ENCODE peak calls at places on chromosome 19, in nine cellular contexts. One of them, this sample, is unnamed.

GRCh38 chr19:55686311-55687050 is 11.5 kb downstream of the EPN1 start:
- DNase-seq in stimulated activated CD4-positive, alpha-beta T cell treated with anti-CD3 and anti-CD28 coated beads, Interleukin-1b, Interleukin-23, amount 100 ng/mL, for 1 hour: no peak
- DNase-seq in C1 segment of cervical spinal cord: no peak
- DNase-seq in stromal cell of bone marrow: no peak
- DNase-seq in NCI-H526 treated with DMSO at 0.1 percent for 48 hours: no peak
- DNase-seq in cardiac fibroblast: no peak
- DNase-seq in GM12892: no peak
- DNase-seq in AG08395: no peak
- DNase-seq in activated CD4-positive, alpha-beta T cell treated with anti-CD3 and anti-CD28 coated beads, Interleukin-2, amount 10 ng/mL, durations not matched to agents 7 days and 5 days: no peak
- DNase-seq in this sample: no peak

GRCh38 chr19:14135985-14136508 is 342 bp downstream of the ASF1B start:
- DNase-seq in stimulated activated CD4-positive, alpha-beta T cell treated with anti-CD3 and anti-CD28 coated beads, Interleukin-1b, Interleukin-23, amount 100 ng/mL, for 1 hour: no peak
- DNase-seq in C1 segment of cervical spinal cord: no peak
- DNase-seq in stromal cell of bone marrow: no peak
- DNase-seq in NCI-H526 treated with DMSO at 0.1 percent for 48 hours: no peak
- DNase-seq in cardiac fibroblast: no peak
- DNase-seq in GM12892: no peak
- DNase-seq in AG08395: no peak
- DNase-seq in activated CD4-positive, alpha-beta T cell treated with anti-CD3 and anti-CD28 coated beads, Interleukin-2, amount 10 ng/mL, durations not matched to agents 7 days and 5 days: no peak
- DNase-seq in this sample: peak

GRCh38 chr19:48696353-48697010 is 711 bp downstream of the FUT2 start:
- DNase-seq in stimulated activated CD4-positive, alpha-beta T cell treated with anti-CD3 and anti-CD28 coated beads, Interleukin-1b, Interleukin-23, amount 100 ng/mL, for 1 hour: no peak
- DNase-seq in C1 segment of cervical spinal cord: no peak
- DNase-seq in stromal cell of bone marrow: no peak
- DNase-seq in NCI-H526 treated with DMSO at 0.1 percent for 48 hours: peak
- DNase-seq in cardiac fibroblast: no peak
- DNase-seq in GM12892: no peak
- DNase-seq in AG08395: no peak
- DNase-seq in activated CD4-positive, alpha-beta T cell treated with anti-CD3 and anti-CD28 coated beads, Interleukin-2, amount 10 ng/mL, durations not matched to agents 7 days and 5 days: no peak
- DNase-seq in this sample: peak

GRCh38 chr19:34391813-34392212 is 12.4 kb upstream of the PDCD2L start:
- DNase-seq in stimulated activated CD4-positive, alpha-beta T cell treated with anti-CD3 and anti-CD28 coated beads, Interleukin-1b, Interleukin-23, amount 100 ng/mL, for 1 hour: no peak
- DNase-seq in C1 segment of cervical spinal cord: no peak
- DNase-seq in stromal cell of bone marrow: no peak
- DNase-seq in NCI-H526 treated with DMSO at 0.1 percent for 48 hours: no peak
- DNase-seq in cardiac fibroblast: no peak
- DNase-seq in GM12892: no peak
- DNase-seq in AG08395: peak
- DNase-seq in activated CD4-positive, alpha-beta T cell treated with anti-CD3 and anti-CD28 coated beads, Interleukin-2, amount 10 ng/mL, durations not matched to agents 7 days and 5 days: no peak
- DNase-seq in this sample: no peak

GRCh38 chr19:282501-282900 is 8.7 kb downstream of the PLPP2 start:
- DNase-seq in stimulated activated CD4-positive, alpha-beta T cell treated with anti-CD3 and anti-CD28 coated beads, Interleukin-1b, Interleukin-23, amount 100 ng/mL, for 1 hour: no peak
- DNase-seq in C1 segment of cervical spinal cord: no peak
- DNase-seq in stromal cell of bone marrow: no peak
- DNase-seq in NCI-H526 treated with DMSO at 0.1 percent for 48 hours: no peak
- DNase-seq in cardiac fibroblast: no peak
- DNase-seq in GM12892: no peak
- DNase-seq in AG08395: no peak
- DNase-seq in activated CD4-positive, alpha-beta T cell treated with anti-CD3 and anti-CD28 coated beads, Interleukin-2, amount 10 ng/mL, durations not matched to agents 7 days and 5 days: no peak
- DNase-seq in this sample: no peak

GRCh38 chr19:29837448-29837961 is 25.7 kb downstream of the CCNE1 start:
- DNase-seq in stimulated activated CD4-positive, alpha-beta T cell treated with anti-CD3 and anti-CD28 coated beads, Interleukin-1b, Interleukin-23, amount 100 ng/mL, for 1 hour: no peak
- DNase-seq in C1 segment of cervical spinal cord: no peak
- DNase-seq in stromal cell of bone marrow: no peak
- DNase-seq in NCI-H526 treated with DMSO at 0.1 percent for 48 hours: no peak
- DNase-seq in cardiac fibroblast: no peak
- DNase-seq in GM12892: peak
- DNase-seq in AG08395: no peak
- DNase-seq in activated CD4-positive, alpha-beta T cell treated with anti-CD3 and anti-CD28 coated beads, Interleukin-2, amount 10 ng/mL, durations not matched to agents 7 days and 5 days: peak
- DNase-seq in this sample: no peak

GRCh38 chr19:29741226-29741625 is 26.2 kb upstream of the C19orf12 start:
- DNase-seq in stimulated activated CD4-positive, alpha-beta T cell treated with anti-CD3 and anti-CD28 coated beads, Interleukin-1b, Interleukin-23, amount 100 ng/mL, for 1 hour: no peak
- DNase-seq in C1 segment of cervical spinal cord: no peak
- DNase-seq in stromal cell of bone marrow: no peak
- DNase-seq in NCI-H526 treated with DMSO at 0.1 percent for 48 hours: no peak
- DNase-seq in cardiac fibroblast: no peak
- DNase-seq in GM12892: no peak
- DNase-seq in AG08395: no peak
- DNase-seq in activated CD4-positive, alpha-beta T cell treated with anti-CD3 and anti-CD28 coated beads, Interleukin-2, amount 10 ng/mL, durations not matched to agents 7 days and 5 days: no peak
- DNase-seq in this sample: no peak

GRCh38 chr19:22882797-22883196 is 50.7 kb downstream of the ZNF723 start:
- DNase-seq in stimulated activated CD4-positive, alpha-beta T cell treated with anti-CD3 and anti-CD28 coated beads, Interleukin-1b, Interleukin-23, amount 100 ng/mL, for 1 hour: no peak
- DNase-seq in C1 segment of cervical spinal cord: no peak
- DNase-seq in stromal cell of bone marrow: peak
- DNase-seq in NCI-H526 treated with DMSO at 0.1 percent for 48 hours: no peak
- DNase-seq in cardiac fibroblast: peak
- DNase-seq in GM12892: no peak
- DNase-seq in AG08395: peak
- DNase-seq in activated CD4-positive, alpha-beta T cell treated with anti-CD3 and anti-CD28 coated beads, Interleukin-2, amount 10 ng/mL, durations not matched to agents 7 days and 5 days: peak
- DNase-seq in this sample: no peak

GRCh38 chr19:4985551-4985991 is 16.7 kb downstream of the KDM4B start:
- DNase-seq in stimulated activated CD4-positive, alpha-beta T cell treated with anti-CD3 and anti-CD28 coated beads, Interleukin-1b, Interleukin-23, amount 100 ng/mL, for 1 hour: no peak
- DNase-seq in C1 segment of cervical spinal cord: no peak
- DNase-seq in stromal cell of bone marrow: no peak
- DNase-seq in NCI-H526 treated with DMSO at 0.1 percent for 48 hours: no peak
- DNase-seq in cardiac fibroblast: no peak
- DNase-seq in GM12892: no peak
- DNase-seq in AG08395: no peak
- DNase-seq in activated CD4-positive, alpha-beta T cell treated with anti-CD3 and anti-CD28 coated beads, Interleukin-2, amount 10 ng/mL, durations not matched to agents 7 days and 5 days: no peak
- DNase-seq in this sample: no peak

GRCh38 chr19:8387688-8388611 is 2.2 kb upstream of the RAB11B start:
- DNase-seq in stimulated activated CD4-positive, alpha-beta T cell treated with anti-CD3 and anti-CD28 coated beads, Interleukin-1b, Interleukin-23, amount 100 ng/mL, for 1 hour: no peak
- DNase-seq in C1 segment of cervical spinal cord: no peak
- DNase-seq in stromal cell of bone marrow: no peak
- DNase-seq in NCI-H526 treated with DMSO at 0.1 percent for 48 hours: no peak
- DNase-seq in cardiac fibroblast: no peak
- DNase-seq in GM12892: no peak
- DNase-seq in AG08395: no peak
- DNase-seq in activated CD4-positive, alpha-beta T cell treated with anti-CD3 and anti-CD28 coated beads, Interleukin-2, amount 10 ng/mL, durations not matched to agents 7 days and 5 days: no peak
- DNase-seq in this sample: no peak

GRCh38 chr19:50770888-50771287 is 624 bp downstream of the GPR32 start:
- DNase-seq in stimulated activated CD4-positive, alpha-beta T cell treated with anti-CD3 and anti-CD28 coated beads, Interleukin-1b, Interleukin-23, amount 100 ng/mL, for 1 hour: no peak
- DNase-seq in C1 segment of cervical spinal cord: no peak
- DNase-seq in stromal cell of bone marrow: no peak
- DNase-seq in NCI-H526 treated with DMSO at 0.1 percent for 48 hours: no peak
- DNase-seq in cardiac fibroblast: no peak
- DNase-seq in GM12892: no peak
- DNase-seq in AG08395: no peak
- DNase-seq in activated CD4-positive, alpha-beta T cell treated with anti-CD3 and anti-CD28 coated beads, Interleukin-2, amount 10 ng/mL, durations not matched to agents 7 days and 5 days: no peak
- DNase-seq in this sample: no peak

GRCh38 chr19:17076539-17076919 is 952 bp downstream of the MYO9B start:
- DNase-seq in stimulated activated CD4-positive, alpha-beta T cell treated with anti-CD3 and anti-CD28 coated beads, Interleukin-1b, Interleukin-23, amount 100 ng/mL, for 1 hour: no peak
- DNase-seq in C1 segment of cervical spinal cord: peak
- DNase-seq in stromal cell of bone marrow: no peak
- DNase-seq in NCI-H526 treated with DMSO at 0.1 percent for 48 hours: no peak
- DNase-seq in cardiac fibroblast: no peak
- DNase-seq in GM12892: no peak
- DNase-seq in AG08395: peak
- DNase-seq in activated CD4-positive, alpha-beta T cell treated with anti-CD3 and anti-CD28 coated beads, Interleukin-2, amount 10 ng/mL, durations not matched to agents 7 days and 5 days: peak
- DNase-seq in this sample: peak

GRCh38 chr19:5948697-5949564 is 29.0 kb downstream of the RANBP3 start:
- DNase-seq in stimulated activated CD4-positive, alpha-beta T cell treated with anti-CD3 and anti-CD28 coated beads, Interleukin-1b, Interleukin-23, amount 100 ng/mL, for 1 hour: no peak
- DNase-seq in C1 segment of cervical spinal cord: no peak
- DNase-seq in stromal cell of bone marrow: no peak
- DNase-seq in NCI-H526 treated with DMSO at 0.1 percent for 48 hours: no peak
- DNase-seq in cardiac fibroblast: peak
- DNase-seq in GM12892: no peak
- DNase-seq in AG08395: no peak
- DNase-seq in activated CD4-positive, alpha-beta T cell treated with anti-CD3 and anti-CD28 coated beads, Interleukin-2, amount 10 ng/mL, durations not matched to agents 7 days and 5 days: peak
- DNase-seq in this sample: peak

GRCh38 chr19:741506-742131 is 9.3 kb upstream of the MISP start:
- DNase-seq in stimulated activated CD4-positive, alpha-beta T cell treated with anti-CD3 and anti-CD28 coated beads, Interleukin-1b, Interleukin-23, amount 100 ng/mL, for 1 hour: no peak
- DNase-seq in C1 segment of cervical spinal cord: no peak
- DNase-seq in stromal cell of bone marrow: no peak
- DNase-seq in NCI-H526 treated with DMSO at 0.1 percent for 48 hours: no peak
- DNase-seq in cardiac fibroblast: peak
- DNase-seq in GM12892: no peak
- DNase-seq in AG08395: no peak
- DNase-seq in activated CD4-positive, alpha-beta T cell treated with anti-CD3 and anti-CD28 coated beads, Interleukin-2, amount 10 ng/mL, durations not matched to agents 7 days and 5 days: no peak
- DNase-seq in this sample: peak

GRCh38 chr19:10625003-10625761 is at the start of gene SLC44A2:
- DNase-seq in stimulated activated CD4-positive, alpha-beta T cell treated with anti-CD3 and anti-CD28 coated beads, Interleukin-1b, Interleukin-23, amount 100 ng/mL, for 1 hour: no peak
- DNase-seq in C1 segment of cervical spinal cord: peak
- DNase-seq in stromal cell of bone marrow: peak
- DNase-seq in NCI-H526 treated with DMSO at 0.1 percent for 48 hours: peak
- DNase-seq in cardiac fibroblast: peak
- DNase-seq in GM12892: no peak
- DNase-seq in AG08395: peak
- DNase-seq in activated CD4-positive, alpha-beta T cell treated with anti-CD3 and anti-CD28 coated beads, Interleukin-2, amount 10 ng/mL, durations not matched to agents 7 days and 5 days: no peak
- DNase-seq in this sample: peak

GRCh38 chr19:23385404-23385803 is 9.9 kb downstream of the ZNF91 start:
- DNase-seq in stimulated activated CD4-positive, alpha-beta T cell treated with anti-CD3 and anti-CD28 coated beads, Interleukin-1b, Interleukin-23, amount 100 ng/mL, for 1 hour: no peak
- DNase-seq in C1 segment of cervical spinal cord: no peak
- DNase-seq in stromal cell of bone marrow: no peak
- DNase-seq in NCI-H526 treated with DMSO at 0.1 percent for 48 hours: no peak
- DNase-seq in cardiac fibroblast: no peak
- DNase-seq in GM12892: no peak
- DNase-seq in AG08395: no peak
- DNase-seq in activated CD4-positive, alpha-beta T cell treated with anti-CD3 and anti-CD28 coated beads, Interleukin-2, amount 10 ng/mL, durations not matched to agents 7 days and 5 days: no peak
- DNase-seq in this sample: no peak

GRCh38 chr19:1747285-1748114 is 5.8 kb upstream of the ONECUT3 start:
- DNase-seq in stimulated activated CD4-positive, alpha-beta T cell treated with anti-CD3 and anti-CD28 coated beads, Interleukin-1b, Interleukin-23, amount 100 ng/mL, for 1 hour: peak
- DNase-seq in C1 segment of cervical spinal cord: no peak
- DNase-seq in stromal cell of bone marrow: no peak
- DNase-seq in NCI-H526 treated with DMSO at 0.1 percent for 48 hours: no peak
- DNase-seq in cardiac fibroblast: peak
- DNase-seq in GM12892: peak
- DNase-seq in AG08395: peak
- DNase-seq in activated CD4-positive, alpha-beta T cell treated with anti-CD3 and anti-CD28 coated beads, Interleukin-2, amount 10 ng/mL, durations not matched to agents 7 days and 5 days: peak
- DNase-seq in this sample: no peak

GRCh38 chr19:8577247-8577646 is at the start of gene MYO1F:
- DNase-seq in stimulated activated CD4-positive, alpha-beta T cell treated with anti-CD3 and anti-CD28 coated beads, Interleukin-1b, Interleukin-23, amount 100 ng/mL, for 1 hour: no peak
- DNase-seq in C1 segment of cervical spinal cord: peak
- DNase-seq in stromal cell of bone marrow: no peak
- DNase-seq in NCI-H526 treated with DMSO at 0.1 percent for 48 hours: no peak
- DNase-seq in cardiac fibroblast: no peak
- DNase-seq in GM12892: no peak
- DNase-seq in AG08395: no peak
- DNase-seq in activated CD4-positive, alpha-beta T cell treated with anti-CD3 and anti-CD28 coated beads, Interleukin-2, amount 10 ng/mL, durations not matched to agents 7 days and 5 days: peak
- DNase-seq in this sample: peak

GRCh38 chr19:37095859-37096258 is 17.6 kb downstream of the ZNF420 start:
- DNase-seq in stimulated activated CD4-positive, alpha-beta T cell treated with anti-CD3 and anti-CD28 coated beads, Interleukin-1b, Interleukin-23, amount 100 ng/mL, for 1 hour: no peak
- DNase-seq in C1 segment of cervical spinal cord: no peak
- DNase-seq in stromal cell of bone marrow: no peak
- DNase-seq in NCI-H526 treated with DMSO at 0.1 percent for 48 hours: no peak
- DNase-seq in cardiac fibroblast: no peak
- DNase-seq in GM12892: no peak
- DNase-seq in AG08395: no peak
- DNase-seq in activated CD4-positive, alpha-beta T cell treated with anti-CD3 and anti-CD28 coated beads, Interleukin-2, amount 10 ng/mL, durations not matched to agents 7 days and 5 days: no peak
- DNase-seq in this sample: no peak

GRCh38 chr19:3670796-3671679 is 29.2 kb downstream of the PIP5K1C start:
- DNase-seq in stimulated activated CD4-positive, alpha-beta T cell treated with anti-CD3 and anti-CD28 coated beads, Interleukin-1b, Interleukin-23, amount 100 ng/mL, for 1 hour: no peak
- DNase-seq in C1 segment of cervical spinal cord: peak
- DNase-seq in stromal cell of bone marrow: peak
- DNase-seq in NCI-H526 treated with DMSO at 0.1 percent for 48 hours: no peak
- DNase-seq in cardiac fibroblast: peak
- DNase-seq in GM12892: peak
- DNase-seq in AG08395: peak
- DNase-seq in activated CD4-positive, alpha-beta T cell treated with anti-CD3 and anti-CD28 coated beads, Interleukin-2, amount 10 ng/mL, durations not matched to agents 7 days and 5 days: no peak
- DNase-seq in this sample: peak

GRCh38 chr19:58409010-58409790 is 751 bp downstream of the ZNF584 start:
- DNase-seq in stimulated activated CD4-positive, alpha-beta T cell treated with anti-CD3 and anti-CD28 coated beads, Interleukin-1b, Interleukin-23, amount 100 ng/mL, for 1 hour: no peak
- DNase-seq in C1 segment of cervical spinal cord: no peak
- DNase-seq in stromal cell of bone marrow: no peak
- DNase-seq in NCI-H526 treated with DMSO at 0.1 percent for 48 hours: no peak
- DNase-seq in cardiac fibroblast: peak
- DNase-seq in GM12892: no peak
- DNase-seq in AG08395: peak
- DNase-seq in activated CD4-positive, alpha-beta T cell treated with anti-CD3 and anti-CD28 coated beads, Interleukin-2, amount 10 ng/mL, durations not matched to agents 7 days and 5 days: peak
- DNase-seq in this sample: no peak

GRCh38 chr19:47663911-47664771 is 49.1 kb upstream of the EHD2 start:
- DNase-seq in stimulated activated CD4-positive, alpha-beta T cell treated with anti-CD3 and anti-CD28 coated beads, Interleukin-1b, Interleukin-23, amount 100 ng/mL, for 1 hour: no peak
- DNase-seq in C1 segment of cervical spinal cord: peak
- DNase-seq in stromal cell of bone marrow: peak
- DNase-seq in NCI-H526 treated with DMSO at 0.1 percent for 48 hours: no peak
- DNase-seq in cardiac fibroblast: peak
- DNase-seq in GM12892: no peak
- DNase-seq in AG08395: peak
- DNase-seq in activated CD4-positive, alpha-beta T cell treated with anti-CD3 and anti-CD28 coated beads, Interleukin-2, amount 10 ng/mL, durations not matched to agents 7 days and 5 days: no peak
- DNase-seq in this sample: peak

GRCh38 chr19:6065685-6066365 is 44.5 kb downstream of the RFX2 start:
- DNase-seq in stimulated activated CD4-positive, alpha-beta T cell treated with anti-CD3 and anti-CD28 coated beads, Interleukin-1b, Interleukin-23, amount 100 ng/mL, for 1 hour: peak
- DNase-seq in C1 segment of cervical spinal cord: peak
- DNase-seq in stromal cell of bone marrow: no peak
- DNase-seq in NCI-H526 treated with DMSO at 0.1 percent for 48 hours: no peak
- DNase-seq in cardiac fibroblast: peak
- DNase-seq in GM12892: no peak
- DNase-seq in AG08395: peak
- DNase-seq in activated CD4-positive, alpha-beta T cell treated with anti-CD3 and anti-CD28 coated beads, Interleukin-2, amount 10 ng/mL, durations not matched to agents 7 days and 5 days: peak
- DNase-seq in this sample: peak

GRCh38 chr19:2149980-2150793 is 1.2 kb downstream of the AP3D1 start:
- DNase-seq in stimulated activated CD4-positive, alpha-beta T cell treated with anti-CD3 and anti-CD28 coated beads, Interleukin-1b, Interleukin-23, amount 100 ng/mL, for 1 hour: no peak
- DNase-seq in C1 segment of cervical spinal cord: peak
- DNase-seq in stromal cell of bone marrow: no peak
- DNase-seq in NCI-H526 treated with DMSO at 0.1 percent for 48 hours: no peak
- DNase-seq in cardiac fibroblast: peak
- DNase-seq in GM12892: no peak
- DNase-seq in AG08395: no peak
- DNase-seq in activated CD4-positive, alpha-beta T cell treated with anti-CD3 and anti-CD28 coated beads, Interleukin-2, amount 10 ng/mL, durations not matched to agents 7 days and 5 days: no peak
- DNase-seq in this sample: peak

GRCh38 chr19:45601524-45602522 is at the start of gene GPR4:
- DNase-seq in stimulated activated CD4-positive, alpha-beta T cell treated with anti-CD3 and anti-CD28 coated beads, Interleukin-1b, Interleukin-23, amount 100 ng/mL, for 1 hour: no peak
- DNase-seq in C1 segment of cervical spinal cord: no peak
- DNase-seq in stromal cell of bone marrow: no peak
- DNase-seq in NCI-H526 treated with DMSO at 0.1 percent for 48 hours: peak
- DNase-seq in cardiac fibroblast: peak
- DNase-seq in GM12892: no peak
- DNase-seq in AG08395: peak
- DNase-seq in activated CD4-positive, alpha-beta T cell treated with anti-CD3 and anti-CD28 coated beads, Interleukin-2, amount 10 ng/mL, durations not matched to agents 7 days and 5 days: no peak
- DNase-seq in this sample: no peak

GRCh38 chr19:16566161-16566560 is 6.1 kb downstream of the SLC35E1 start:
- DNase-seq in stimulated activated CD4-positive, alpha-beta T cell treated with anti-CD3 and anti-CD28 coated beads, Interleukin-1b, Interleukin-23, amount 100 ng/mL, for 1 hour: peak
- DNase-seq in C1 segment of cervical spinal cord: no peak
- DNase-seq in stromal cell of bone marrow: no peak
- DNase-seq in NCI-H526 treated with DMSO at 0.1 percent for 48 hours: no peak
- DNase-seq in cardiac fibroblast: no peak
- DNase-seq in GM12892: no peak
- DNase-seq in AG08395: no peak
- DNase-seq in activated CD4-positive, alpha-beta T cell treated with anti-CD3 and anti-CD28 coated beads, Interleukin-2, amount 10 ng/mL, durations not matched to agents 7 days and 5 days: peak
- DNase-seq in this sample: no peak

GRCh38 chr19:12669272-12670158 is 2.9 kb downstream of the WDR83 start:
- DNase-seq in stimulated activated CD4-positive, alpha-beta T cell treated with anti-CD3 and anti-CD28 coated beads, Interleukin-1b, Interleukin-23, amount 100 ng/mL, for 1 hour: no peak
- DNase-seq in C1 segment of cervical spinal cord: peak
- DNase-seq in stromal cell of bone marrow: peak
- DNase-seq in NCI-H526 treated with DMSO at 0.1 percent for 48 hours: peak
- DNase-seq in cardiac fibroblast: peak
- DNase-seq in GM12892: peak
- DNase-seq in AG08395: peak
- DNase-seq in activated CD4-positive, alpha-beta T cell treated with anti-CD3 and anti-CD28 coated beads, Interleukin-2, amount 10 ng/mL, durations not matched to agents 7 days and 5 days: peak
- DNase-seq in this sample: peak

GRCh38 chr19:33458171-33458633 is 63.4 kb downstream of the PEPD start:
- DNase-seq in stimulated activated CD4-positive, alpha-beta T cell treated with anti-CD3 and anti-CD28 coated beads, Interleukin-1b, Interleukin-23, amount 100 ng/mL, for 1 hour: no peak
- DNase-seq in C1 segment of cervical spinal cord: no peak
- DNase-seq in stromal cell of bone marrow: no peak
- DNase-seq in NCI-H526 treated with DMSO at 0.1 percent for 48 hours: no peak
- DNase-seq in cardiac fibroblast: no peak
- DNase-seq in GM12892: no peak
- DNase-seq in AG08395: no peak
- DNase-seq in activated CD4-positive, alpha-beta T cell treated with anti-CD3 and anti-CD28 coated beads, Interleukin-2, amount 10 ng/mL, durations not matched to agents 7 days and 5 days: no peak
- DNase-seq in this sample: peak

GRCh38 chr19:18156841-18157464 is 4.0 kb downstream of the PIK3R2 start:
- DNase-seq in stimulated activated CD4-positive, alpha-beta T cell treated with anti-CD3 and anti-CD28 coated beads, Interleukin-1b, Interleukin-23, amount 100 ng/mL, for 1 hour: no peak
- DNase-seq in C1 segment of cervical spinal cord: peak
- DNase-seq in stromal cell of bone marrow: no peak
- DNase-seq in NCI-H526 treated with DMSO at 0.1 percent for 48 hours: no peak
- DNase-seq in cardiac fibroblast: peak
- DNase-seq in GM12892: no peak
- DNase-seq in AG08395: peak
- DNase-seq in activated CD4-positive, alpha-beta T cell treated with anti-CD3 and anti-CD28 coated beads, Interleukin-2, amount 10 ng/mL, durations not matched to agents 7 days and 5 days: no peak
- DNase-seq in this sample: peak

GRCh38 chr19:51367565-51368365 is 1.0 kb downstream of the CLDND2 start:
- DNase-seq in stimulated activated CD4-positive, alpha-beta T cell treated with anti-CD3 and anti-CD28 coated beads, Interleukin-1b, Interleukin-23, amount 100 ng/mL, for 1 hour: peak
- DNase-seq in C1 segment of cervical spinal cord: peak
- DNase-seq in stromal cell of bone marrow: peak
- DNase-seq in NCI-H526 treated with DMSO at 0.1 percent for 48 hours: peak
- DNase-seq in cardiac fibroblast: peak
- DNase-seq in GM12892: peak
- DNase-seq in AG08395: peak
- DNase-seq in activated CD4-positive, alpha-beta T cell treated with anti-CD3 and anti-CD28 coated beads, Interleukin-2, amount 10 ng/mL, durations not matched to agents 7 days and 5 days: peak
- DNase-seq in this sample: peak